ENCODE peak calls at places on chromosome 3, in five cellular contexts. K is non-pigmented ciliary epithelial cell; J is HepG2; L is stimulated activated CD8-positive, alpha-beta memory T cell treated with anti-CD3 and anti-CD28 coated beads, Interleukin-15, amount 100 ng/mL, for 4 hours; X is amygdala. Q is an unnamed sample.

GRCh38 chr3:194306771-194307640 is 44.1 kb downstream of the CPN2 start:
- DNase-seq in K (no peak), X (no peak), J (no peak), L (no peak), Q (no peak)

GRCh38 chr3:117898722-117899121 is 1135.9 kb downstream of the IGSF11 start:
- DNase-seq in X (no peak), K (no peak), L (no peak), J (peak; percentile 14), Q (no peak)

GRCh38 chr3:58441514-58442450 is 8.2 kb upstream of the PDHB start:
- DNase-seq in X (no peak), J (no peak), K (no peak), L (no peak), Q (no peak)

GRCh38 chr3:188154758-188155574 is 1.0 kb downstream of the LPP start:
- DNase-seq in L (no peak), K (no peak), X (no peak), J (no peak), Q (no peak)

GRCh38 chr3:144529562-144529961 is 557.9 kb downstream of the DIPK2A start:
- DNase-seq in L (no peak), J (no peak), X (no peak), K (no peak), Q (no peak)

GRCh38 chr3:154971771-154972326 is 108.3 kb upstream of the MME start:
- DNase-seq in X (no peak), L (no peak), J (no peak), K (peak; percentile 70), Q (no peak)

GRCh38 chr3:52090131-52090548 is 33.8 kb upstream of the DUSP7 start:
- DNase-seq in X (no peak), J (no peak), L (no peak), K (peak; percentile 81), Q (no peak)

GRCh38 chr3:98808071-98808470 is 44.9 kb downstream of the ST3GAL6 start:
- DNase-seq in J (no peak), X (no peak), K (no peak), L (no peak), Q (no peak)

GRCh38 chr3:179149239-179149887 is 1.2 kb downstream of the PIK3CA start:
- DNase-seq in L (no peak), X (no peak), J (peak; percentile 14), K (no peak), Q (no peak)

GRCh38 chr3:37453393-37454391 is 279.3 kb upstream of the LRRFIP2 start:
- DNase-seq in J (peak; percentile 10), K (no peak), L (no peak), X (peak; percentile 61), Q (peak; percentile 70)

GRCh38 chr3:66407281-66408218 is 93.3 kb downstream of the LRIG1 start:
- DNase-seq in K (no peak), L (peak; percentile 51), J (peak; percentile 48), X (peak; percentile 57), Q (peak; percentile 81)

GRCh38 chr3:178948546-178948945 is 123.1 kb downstream of the ZMAT3 start:
- DNase-seq in L (no peak), K (no peak), X (no peak), J (no peak), Q (no peak)

GRCh38 chr3:94405258-94406035 is 342.6 kb downstream of the NSUN3 start:
- DNase-seq in K (no peak), L (no peak), X (no peak), J (no peak), Q (no peak)

GRCh38 chr3:112046599-112046998 is 12.1 kb downstream of the TMPRSS7 start:
- DNase-seq in X (no peak), J (no peak), L (no peak), K (no peak), Q (no peak)

GRCh38 chr3:197186887-197187588 is 111.4 kb downstream of the DLG1 start:
- DNase-seq in L (no peak), K (no peak), X (no peak), J (peak; percentile 63), Q (no peak)

GRCh38 chr3:187770224-187770623 is 25.0 kb upstream of the BCL6 start:
- DNase-seq in X (no peak), J (no peak), L (no peak), K (no peak), Q (no peak)

GRCh38 chr3:97658670-97659285 is 105.8 kb upstream of the ARL6 start:
- DNase-seq in X (no peak), J (peak; percentile 21), K (no peak), L (no peak), Q (peak; percentile 10)